ENCODE peak calls at places on chromosomes 12 and 14, in four cellular contexts. P, F, Z and D are unnamed samples.

GRCh38 chr14:23302290-23303225 is at the start of gene PPP1R3E:
- DNase-seq in P (peak; percentile 58), F (peak; percentile 61), Z (peak; percentile 89), D (peak; percentile 59)

GRCh38 chr12:107119091-107119490 is 25.7 kb upstream of the CRY1 start:
- DNase-seq in Z (no peak), P (no peak), F (no peak), D (no peak)

GRCh38 chr14:105281354-105282097 is 19.3 kb downstream of the BRF1 start:
- DNase-seq in Z (no peak), F (peak; percentile 88), P (peak; percentile 76), D (no peak)

GRCh38 chr12:41264281-41264680 is 76.2 kb downstream of the PDZRN4 start:
- DNase-seq in F (peak; percentile 25), P (peak; percentile 22), Z (no peak), D (no peak)

GRCh38 chr12:9907769-9908168 is 24.4 kb downstream of the CLEC2A start:
- DNase-seq in Z (no peak), P (no peak), F (no peak), D (no peak)

GRCh38 chr14:28613526-28613925 is 153.1 kb upstream of the FOXG1 start:
- DNase-seq in Z (no peak), F (no peak), P (no peak), D (no peak)

GRCh38 chr12:76247026-76247688 is 101.1 kb downstream of the BBS10 start:
- DNase-seq in Z (no peak), F (peak; percentile 70), P (peak; percentile 85), D (no peak)

GRCh38 chr12:56914256-56914655 is 20.0 kb downstream of the SDR9C7 start:
- DNase-seq in P (no peak), F (no peak), Z (no peak), D (no peak)